ENCODE peak calls at places on chromosomes 2 and 18, in four cellular contexts. K is H1, T is HepG2, V is GM12878. U is an unnamed sample.

GRCh38 chr2:5409925-5410360 is 282.2 kb upstream of the SOX11 start:
- DNase-seq in K (peak), T (no peak), V (no peak), U (no peak)

GRCh38 chr2:105753380-105753779 is 8.7 kb downstream of the NCK2 start:
- DNase-seq in K (no peak), T (no peak), V (no peak), U (no peak)

GRCh38 chr18:63518178-63519012 is 23.8 kb upstream of the SERPINB12 start:
- DNase-seq in K (peak), T (peak), V (peak), U (peak)

GRCh38 chr2:168622559-168622958 is 166.5 kb downstream of the CERS6 start:
- DNase-seq in K (no peak), T (peak), V (no peak), U (no peak)

GRCh38 chr18:644395-645004 is 13.0 kb upstream of the TYMS start:
- DNase-seq in K (no peak), T (peak), V (peak), U (no peak)

GRCh38 chr18:75962177-75962576 is 532.9 kb downstream of the ZNF516 start:
- DNase-seq in K (no peak), T (no peak), V (no peak), U (no peak)

GRCh38 chr2:232866104-232866503 is 4.0 kb upstream of the SNORC start:
- DNase-seq in K (no peak), T (no peak), V (no peak), U (no peak)

GRCh38 chr2:165508927-165509326 is 39.4 kb downstream of the CSRNP3 start:
- DNase-seq in K (no peak), T (no peak), V (no peak), U (no peak)

DNA sequence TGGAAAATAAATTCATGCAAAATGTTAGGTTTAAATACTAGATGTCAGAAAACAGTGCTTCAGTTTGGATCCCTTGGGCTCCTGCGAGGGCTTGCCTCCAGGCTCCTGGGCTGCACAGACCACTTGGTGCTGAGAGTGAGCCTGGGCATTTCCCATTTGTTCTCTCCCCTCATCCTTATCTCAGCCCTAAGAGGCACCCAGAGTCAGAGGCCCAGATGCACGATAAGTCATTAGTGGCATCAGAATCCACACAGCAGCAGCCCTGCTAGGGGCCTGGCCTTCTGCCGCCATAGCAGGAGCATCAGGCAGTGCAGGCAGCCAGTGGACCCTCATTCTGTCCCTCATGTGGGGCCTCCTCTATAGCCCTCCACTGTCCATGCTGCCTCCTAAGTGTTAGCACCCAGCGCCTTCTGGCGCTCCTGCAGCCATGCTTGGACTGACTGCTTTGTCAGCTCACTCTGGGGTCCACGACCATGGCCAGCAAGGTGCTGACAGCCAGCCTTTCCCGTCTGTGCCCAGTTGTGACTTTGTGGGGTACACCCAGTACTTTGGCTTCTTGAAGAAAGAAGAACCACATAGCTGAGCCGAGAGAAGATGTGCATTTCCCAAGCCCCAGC is 539.7 kb upstream of the RAB6C start:
- DNase-seq in K (no peak), T (no peak), V (no peak), U (no peak)
- TF ChIP-seq ZNF274 in K (no peak), T (no peak), V (no peak), U (no peak)

DNA sequence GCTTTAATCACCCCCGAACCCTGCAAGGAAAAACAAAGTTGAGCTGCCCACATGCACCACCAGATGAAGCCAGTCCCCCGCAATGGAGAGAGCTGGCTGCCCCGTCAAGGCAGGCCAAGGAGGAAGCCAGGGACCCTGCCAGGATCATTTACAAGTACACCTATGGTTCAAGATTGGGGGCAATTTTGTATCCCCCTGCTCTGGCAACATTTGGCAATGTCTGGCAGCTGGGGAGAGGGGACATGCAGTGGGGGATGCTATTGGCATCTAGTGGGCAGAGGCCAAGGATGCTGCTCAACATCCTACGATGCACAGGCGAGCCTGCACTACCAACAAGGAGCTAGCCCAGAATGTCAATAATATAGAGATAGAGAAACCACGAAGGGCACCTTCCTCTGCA is 1.9 kb downstream of the ACTR1B start:
- DNase-seq in K (no peak), T (no peak), V (no peak), U (no peak)
- H3K4me3 ChIP-seq in K (no peak), T (no peak), V (peak), U (no peak)

GRCh38 chr2:152241956-152242355 is 66.4 kb upstream of the STAM2 start:
- DNase-seq in K (no peak), T (no peak), V (no peak), U (no peak)

GRCh38 chr2:152234277-152234676 is 58.7 kb upstream of the STAM2 start:
- DNase-seq in K (no peak), T (no peak), V (no peak), U (no peak)

GRCh38 chr2:152240559-152241231 is 65.1 kb upstream of the STAM2 start:
- DNase-seq in K (no peak), T (no peak), V (no peak), U (no peak)

GRCh38 chr2:152236191-152236925 is 60.8 kb upstream of the STAM2 start:
- DNase-seq in K (no peak), T (no peak), V (no peak), U (no peak)

DNA sequence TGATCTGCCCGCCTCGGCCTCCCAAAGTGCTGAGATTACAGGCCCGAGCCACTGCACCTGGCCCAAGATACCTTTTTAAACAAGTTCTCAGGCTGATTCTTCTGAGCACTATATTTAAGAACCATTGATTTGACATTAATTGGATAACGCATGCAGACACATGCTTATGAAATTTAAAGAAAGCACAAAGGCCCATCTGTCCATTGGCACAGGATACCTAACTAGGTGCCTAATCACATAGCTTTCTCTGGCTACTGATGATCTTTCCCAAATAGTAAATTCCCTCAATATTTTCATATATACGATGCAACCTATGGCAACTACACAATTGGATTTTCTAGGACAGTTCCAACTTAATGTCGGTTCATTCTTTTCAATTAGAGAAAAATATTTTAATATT is 62.5 kb upstream of the STAM2 start:
- DNase-seq in K (no peak), T (no peak), V (no peak), U (no peak)
- TF ChIP-seq SUZ12 in K (no peak), T (no peak), V (no peak), U (no peak)

DNA sequence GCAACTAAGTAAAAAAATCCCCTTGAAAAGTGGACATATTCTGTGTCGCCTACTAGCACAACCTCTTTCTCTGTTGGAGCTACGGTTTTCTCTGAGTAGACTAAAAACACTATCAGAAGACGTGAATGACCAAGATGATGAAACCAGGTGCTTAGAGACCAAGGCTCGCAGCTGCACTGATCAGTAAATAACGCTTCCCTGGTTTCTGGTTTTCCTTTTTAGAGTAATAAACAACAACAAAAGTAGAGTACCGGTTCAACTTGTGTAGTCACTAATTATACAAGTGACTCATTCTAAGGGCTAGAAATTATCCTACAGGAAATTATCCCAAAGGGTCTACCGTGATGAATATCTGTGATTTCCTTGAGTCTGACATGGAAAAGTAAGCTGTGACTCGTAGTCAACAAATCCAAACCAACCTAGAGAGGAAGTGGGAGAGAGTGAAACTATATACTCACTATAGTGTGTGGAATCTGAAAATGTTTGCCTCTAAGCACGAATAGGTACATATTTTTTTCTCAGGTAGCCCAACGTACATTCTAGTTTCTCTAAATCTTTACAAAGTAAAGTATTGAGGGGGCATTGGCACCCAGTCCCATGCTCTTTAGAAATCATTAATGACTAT is 17.8 kb downstream of the RASGRP3 start:
- DNase-seq in K (no peak), T (no peak), V (no peak), U (no peak)
- TF ChIP-seq ZNF274 in K (no peak), T (no peak), V (no peak), U (no peak)

GRCh38 chr18:71583291-71583690 is 960.9 kb downstream of the CBLN2 start:
- DNase-seq in K (no peak), T (no peak), V (no peak), U (no peak)
- H3K4me3 ChIP-seq in K (no peak), T (no peak), V (no peak), U (no peak)

GRCh38 chr18:80170395-80171094 is 61.5 kb downstream of the ADNP2 start:
- DNase-seq in K (no peak), T (no peak), V (no peak), U (no peak)

GRCh38 chr18:80172056-80172455 is 63.0 kb downstream of the ADNP2 start:
- DNase-seq in K (no peak), T (no peak), V (no peak), U (no peak)

GRCh38 chr18:80169607-80170006 is 60.5 kb downstream of the ADNP2 start:
- DNase-seq in K (no peak), T (no peak), V (no peak), U (no peak)

GRCh38 chr18:80173060-80173459 is 64.0 kb downstream of the ADNP2 start:
- DNase-seq in K (no peak), T (no peak), V (no peak), U (no peak)

GRCh38 chr18:80171190-80171872 is 62.3 kb downstream of the ADNP2 start:
- DNase-seq in K (peak), T (no peak), V (no peak), U (no peak)
- TF ChIP-seq SUZ12 in K (no peak), T (no peak), V (no peak), U (no peak)